ENCODE peak calls at places on chromosomes 6 and 20, in six cellular contexts. J is T-cell; C is A549; P is AG09309; A is HuH-7.5; G is stimulated activated CD8-positive, alpha-beta memory T cell treated with anti-CD3 and anti-CD28 coated beads, Interleukin-7, amount 100 ng/mL, for 4 hours. T is an unnamed sample.

GRCh38 chr6:167079853-167080297 is 43.0 kb upstream of the CCR6 start:
- DNase-seq in J (peak; percentile 40), C (no peak), P (no peak), A (no peak), G (no peak), T (peak; percentile 45)

GRCh38 chr6:17031961-17032360 is 69.9 kb upstream of the STMND1 start:
- DNase-seq in J (no peak), C (no peak), P (no peak), A (no peak), G (no peak), T (no peak)

GRCh38 chr6:43123691-43124314 is 47.3 kb upstream of the SRF start:
- DNase-seq in J (no peak), C (no peak), P (no peak), A (no peak), G (no peak), T (no peak)

GRCh38 chr20:19099586-19100555 is 112.6 kb upstream of the SLC24A3 start:
- DNase-seq in J (no peak), C (no peak), P (no peak), A (no peak), G (no peak), T (no peak)

GRCh38 chr6:118968416-118968815 is 33.5 kb upstream of the MCM9 start:
- DNase-seq in J (no peak), C (peak; percentile 20), P (no peak), A (no peak), G (no peak), T (no peak)

GRCh38 chr20:53829706-53830521 is 236.3 kb upstream of the ZNF217 start:
- DNase-seq in J (no peak), C (peak; percentile 48), P (peak; percentile 74), A (no peak), G (no peak), T (no peak)

GRCh38 chr6:7912024-7912423 is 1.4 kb upstream of the TXNDC5 start:
- DNase-seq in J (no peak), C (no peak), P (no peak), A (no peak), G (no peak), T (no peak)

GRCh38 chr6:28615955-28616747 is 90.5 kb downstream of the GPX5 start:
- DNase-seq in J (no peak), C (no peak), P (no peak), A (no peak), G (no peak), T (no peak)

GRCh38 chr6:137764464-137764863 is 102.6 kb upstream of the TNFAIP3 start:
- DNase-seq in J (no peak), C (no peak), P (peak; percentile 65), A (no peak), G (no peak), T (no peak)

GRCh38 chr6:87213364-87213763 is 58.0 kb downstream of the ZNF292 start:
- DNase-seq in J (no peak), C (no peak), P (no peak), A (no peak), G (no peak), T (no peak)

GRCh38 chr20:11302436-11302835 is 615.3 kb upstream of the BTBD3 start:
- DNase-seq in J (no peak), C (no peak), P (no peak), A (no peak), G (no peak), T (no peak)

GRCh38 chr6:68635706-68636513 is 828 bp downstream of the ADGRB3 start:
- DNase-seq in J (no peak), C (no peak), P (no peak), A (peak; percentile 28), G (no peak), T (no peak)

T was measured in effector memory CD8-positive, alpha-beta T cell.